ENCODE peak calls at places on chromosomes 3 and 15, in ten cellular contexts. I is GM10248; B is left colon; K is RCC 7860; R is T-helper 9 cell; J is stimulated activated naive CD8-positive, alpha-beta T cell treated with anti-CD3 and anti-CD28 coated beads, Interleukin-15, amount 100 ng/mL, for 72 hours; U is glutamatergic neuron; Y is neural crest cell; M is NCI-H2081; P is GF-D8. D is an unnamed sample.

GRCh38 chr3:65178703-65179102 is 490.9 kb upstream of the ADAMTS9 start:
- DNase-seq in U (no peak), B (no peak), J (no peak), K (peak), Y (no peak), R (no peak), M (no peak), P (no peak), I (no peak), D (no peak)

GRCh38 chr3:46750555-46751038 is 32.9 kb upstream of the PRSS50 start:
- DNase-seq in K (no peak), P (no peak), U (no peak), Y (no peak), I (no peak), M (no peak), J (no peak), B (no peak), R (no peak), D (no peak)

GRCh38 chr3:187765342-187765741 is 20.1 kb upstream of the BCL6 start:
- DNase-seq in Y (no peak), M (no peak), R (no peak), P (no peak), U (no peak), I (no peak), B (no peak), K (no peak), J (no peak), D (no peak)

GRCh38 chr3:56076746-56077145 is 391.5 kb downstream of the ERC2 start:
- DNase-seq in P (no peak), J (no peak), M (no peak), B (no peak), Y (no peak), K (no peak), U (no peak), I (no peak), R (no peak), D (no peak)

GRCh38 chr15:44243829-44244228 is 44.7 kb upstream of the GOLM2 start:
- DNase-seq in Y (no peak), U (no peak), B (no peak), I (no peak), K (no peak), P (no peak), M (no peak), J (no peak), R (no peak), D (no peak)

GRCh38 chr15:75203017-75203907 is 1.6 kb downstream of the C15orf39 start:
- DNase-seq in J (no peak), K (no peak), M (no peak), U (no peak), I (no peak), B (peak), Y (no peak), R (no peak), P (no peak), D (no peak)

GRCh38 chr3:111277226-111277625 is 205.6 kb downstream of the NECTIN3 start:
- DNase-seq in K (no peak), Y (no peak), B (no peak), I (no peak), P (no peak), M (no peak), U (no peak), J (no peak), R (no peak), D (no peak)

GRCh38 chr15:63971427-63971805 is 74.9 kb downstream of the DAPK2 start:
- DNase-seq in Y (no peak), M (no peak), J (peak), P (no peak), K (no peak), R (peak), I (no peak), U (no peak), B (no peak), D (no peak)

GRCh38 chr3:195204360-195205166 is 66.4 kb downstream of the XXYLT1 start:
- DNase-seq in J (no peak), U (no peak), M (peak), I (no peak), B (no peak), P (peak), Y (no peak), K (peak), R (no peak), D (no peak)

GRCh38 chr3:54743755-54744154 is 184.1 kb downstream of the LRTM1 start:
- DNase-seq in Y (no peak), I (no peak), U (no peak), J (no peak), K (no peak), B (no peak), R (no peak), M (no peak), P (no peak), D (no peak)

GRCh38 chr15:25226360-25226759 is 212.5 kb downstream of the UBE3A start:
- DNase-seq in U (no peak), B (no peak), K (no peak), M (no peak), P (no peak), J (no peak), R (no peak), I (no peak), Y (no peak), D (no peak)

GRCh38 chr15:37035349-37035748 is 65.0 kb downstream of the MEIS2 start:
- DNase-seq in Y (no peak), K (no peak), R (no peak), J (no peak), B (no peak), U (no peak), P (no peak), M (no peak), I (no peak), D (no peak)

GRCh38 chr3:141914311-141914710 is 37.9 kb downstream of the ATP1B3 start:
- DNase-seq in P (no peak), K (no peak), R (no peak), I (no peak), J (no peak), U (no peak), M (no peak), Y (no peak), B (no peak), D (no peak)

GRCh38 chr15:41417812-41418211 is 917 bp downstream of the RTF1 start:
- DNase-seq in R (no peak), U (no peak), K (no peak), M (no peak), J (no peak), B (no peak), I (no peak), Y (no peak), P (no peak), D (no peak)

GRCh38 chr3:99131876-99132275 is 230.4 kb upstream of the DCBLD2 start:
- DNase-seq in J (no peak), R (no peak), I (no peak), K (peak), U (no peak), Y (no peak), M (no peak), P (no peak), B (no peak), D (no peak)

GRCh38 chr3:15629860-15630597 is 28.5 kb downstream of the BTD start:
- DNase-seq in P (peak), B (peak), I (peak), M (peak), Y (peak), J (peak), R (peak), K (peak), U (peak), D (peak)

GRCh38 chr3:183924543-183924942 is 39.9 kb upstream of the PARL start:
- DNase-seq in K (no peak), Y (no peak), J (no peak), U (no peak), R (no peak), B (no peak), M (no peak), P (no peak), I (no peak), D (no peak)

GRCh38 chr15:58441376-58442070 is 9.7 kb downstream of the LIPC start:
- DNase-seq in P (no peak), K (peak), B (no peak), Y (no peak), J (no peak), M (no peak), R (no peak), I (no peak), U (no peak), D (no peak)

GRCh38 chr15:98518823-98519561 is 129.3 kb upstream of the IGF1R start:
- DNase-seq in Y (peak), U (peak), R (peak), B (no peak), I (peak), K (peak), M (peak), J (peak), P (peak), D (peak)